ENCODE peak calls at places on chromosomes 13 and 19, in eight cellular contexts. E, B, D, H, M, C, O and Z are unnamed samples.

GRCh38 chr13:106523566-106523965 is 11.9 kb downstream of the EFNB2 start:
- DNase-seq in H (no peak), M (no peak), B (no peak), E (no peak), O (peak), C (no peak), D (no peak), Z (peak)

GRCh38 chr19:42270346-42271044 is 1.4 kb downstream of the CIC start:
- DNase-seq in M (peak), C (peak), B (no peak), H (peak), O (no peak), D (peak), E (no peak), Z (no peak)

GRCh38 chr13:112888238-112889111 is 80.5 kb upstream of the MCF2L start:
- DNase-seq in C (no peak), B (peak), H (no peak), O (no peak), D (no peak), E (no peak), M (no peak), Z (peak)

GRCh38 chr13:23673867-23674605 is 103.8 kb downstream of the TNFRSF19 start:
- DNase-seq in O (no peak), C (no peak), M (no peak), D (no peak), H (no peak), E (no peak), B (no peak), Z (no peak)

GRCh38 chr13:91722267-91722884 is 324.0 kb downstream of the GPC5 start:
- DNase-seq in C (peak), H (no peak), O (peak), B (no peak), E (no peak), D (no peak), M (no peak), Z (peak)

GRCh38 chr19:4896372-4896771 is 6.3 kb downstream of the ARRDC5 start:
- DNase-seq in O (no peak), C (peak), D (no peak), B (no peak), M (no peak), H (no peak), E (no peak), Z (no peak)

GRCh38 chr19:38389101-38389925 is 816 bp downstream of the SPRED3 start:
- DNase-seq in B (peak), C (peak), E (peak), H (no peak), D (no peak), O (peak), M (no peak), Z (peak)

GRCh38 chr13:97434417-97435296 is 688 bp downstream of the RAP2A start:
- DNase-seq in E (no peak), O (peak), H (peak), M (peak), D (peak), C (peak), B (peak), Z (peak)

GRCh38 chr13:97250560-97250959 is 28.4 kb downstream of the MBNL2 start:
- DNase-seq in B (no peak), O (no peak), D (no peak), E (no peak), M (no peak), C (no peak), H (no peak), Z (no peak)

GRCh38 chr13:111661052-111661451 is 340.6 kb downstream of the TEX29 start:
- DNase-seq in M (no peak), D (no peak), H (no peak), O (no peak), C (no peak), E (no peak), B (no peak), Z (no peak)

GRCh38 chr13:26977541-26977940 is 194.1 kb downstream of the USP12 start:
- DNase-seq in C (peak), D (no peak), E (no peak), B (no peak), H (no peak), M (no peak), O (no peak), Z (no peak)

GRCh38 chr13:52848455-52849190 is at the start of gene PCDH8:
- DNase-seq in E (no peak), C (peak), M (no peak), B (peak), D (no peak), H (no peak), O (peak), Z (peak)

GRCh38 chr13:40629678-40630384 is 36.6 kb downstream of the FOXO1 start:
- DNase-seq in H (no peak), B (no peak), M (no peak), E (no peak), D (no peak), C (no peak), O (no peak), Z (no peak)

GRCh38 chr13:34734932-34735331 is 207.1 kb upstream of the NBEA start:
- DNase-seq in B (no peak), M (no peak), C (peak), O (no peak), D (no peak), E (no peak), H (no peak), Z (no peak)

GRCh38 chr19:54364775-54365257 is at the start of gene LAIR1:
- DNase-seq in H (peak), B (no peak), M (peak), D (peak), C (no peak), O (no peak), E (no peak), Z (no peak)

GRCh38 chr19:46840157-46840942 is 10.3 kb downstream of the AP2S1 start:
- DNase-seq in E (peak), H (peak), M (peak), O (peak), C (peak), D (no peak), B (peak), Z (peak)

GRCh38 chr19:11142528-11143171 is 12.9 kb downstream of the SPC24 start:
- DNase-seq in H (no peak), C (peak), B (no peak), O (no peak), D (no peak), M (no peak), E (peak), Z (peak)

GRCh38 chr13:57624565-57625435 is 6.7 kb upstream of the PCDH17 start:
- DNase-seq in M (no peak), H (no peak), D (no peak), B (peak), C (peak), O (peak), E (peak), Z (peak)

GRCh38 chr19:4295972-4296771 is 6.0 kb downstream of the TMIGD2 start:
- DNase-seq in B (peak), M (no peak), E (no peak), D (no peak), H (no peak), O (peak), C (no peak), Z (peak)

GRCh38 chr13:51435002-51435578 is 17.7 kb downstream of the INTS6 start:
- DNase-seq in M (no peak), C (peak), H (no peak), D (no peak), E (no peak), B (no peak), O (no peak), Z (no peak)

GRCh38 chr19:19445911-19446361 is 40.5 kb downstream of the GATAD2A start:
- DNase-seq in C (peak), O (no peak), B (no peak), E (no peak), D (no peak), M (no peak), H (no peak), Z (no peak)

GRCh38 chr13:109959903-109960302 is 173.5 kb upstream of the IRS2 start:
- DNase-seq in C (no peak), M (no peak), O (no peak), B (no peak), E (no peak), D (no peak), H (no peak), Z (no peak)

GRCh38 chr19:38728752-38729541 is 15.3 kb downstream of the CAPN12 start:
- DNase-seq in C (no peak), M (no peak), O (no peak), B (peak), H (no peak), E (no peak), D (no peak), Z (no peak)

GRCh38 chr19:3710265-3710812 is 2.2 kb downstream of the TJP3 start:
- DNase-seq in M (no peak), E (no peak), B (no peak), O (no peak), C (peak), H (no peak), D (no peak), Z (no peak)

GRCh38 chr13:98890186-98890585 is 87.7 kb downstream of the DOCK9 start:
- DNase-seq in E (peak), B (no peak), C (peak), H (no peak), O (no peak), D (peak), M (no peak), Z (peak)

GRCh38 chr13:32314271-32314967 is 744 bp downstream of the ZAR1L start:
- DNase-seq in M (no peak), B (no peak), O (no peak), H (no peak), E (no peak), D (no peak), C (no peak), Z (no peak)

GRCh38 chr13:51935326-51936171 is 73.8 kb downstream of the CCDC70 start:
- DNase-seq in H (no peak), D (no peak), C (peak), M (no peak), O (no peak), E (no peak), B (no peak), Z (no peak)